ENCODE peak calls at places on chromosomes 6 and 20, in six cellular contexts. N, L, E, S, Y and K are unnamed samples.

GRCh38 chr20:62243106-62243505 is 4.8 kb downstream of the OSBPL2 start:
- DNase-seq in L (no peak), E (no peak), Y (no peak), S (no peak), N (no peak), K (no peak)

GRCh38 chr6:158231551-158232444 is 63.6 kb downstream of the GTF2H5 start:
- DNase-seq in S (peak; percentile 79), L (peak; percentile 81), N (no peak), E (peak; percentile 64), Y (peak; percentile 51), K (no peak)

GRCh38 chr6:157380458-157380778 is 572 bp upstream of the ZDHHC14 start:
- DNase-seq in L (no peak), E (no peak), N (no peak), S (no peak), Y (no peak), K (no peak)

GRCh38 chr6:20153194-20153593 is 59.1 kb downstream of the MBOAT1 start:
- DNase-seq in L (no peak), Y (no peak), N (no peak), E (no peak), S (no peak), K (no peak)

GRCh38 chr20:19758888-19759331 is 852 bp downstream of the RIN2 start:
- DNase-seq in Y (no peak), S (peak; percentile 87), L (peak; percentile 3), E (no peak), N (no peak), K (no peak)

GRCh38 chr6:3355358-3356055 is 96.8 kb downstream of the PSMG4 start:
- DNase-seq in E (no peak), L (no peak), N (no peak), Y (no peak), S (no peak), K (no peak)

GRCh38 chr6:47203266-47203967 is 106.3 kb downstream of the TNFRSF21 start:
- DNase-seq in L (no peak), S (peak; percentile 30), Y (no peak), E (no peak), N (no peak), K (no peak)

GRCh38 chr6:81476881-81477280 is 275.6 kb downstream of the TENT5A start:
- DNase-seq in N (no peak), L (no peak), S (no peak), Y (no peak), E (peak; percentile 50), K (no peak)

GRCh38 chr6:53503060-53503459 is 41.8 kb downstream of the GCLC start:
- DNase-seq in N (no peak), Y (no peak), L (no peak), E (no peak), S (no peak), K (no peak)